ENCODE peak calls at places on chromosome 17, in nine cellular contexts. One of them, this sample, is unnamed.

GRCh38 chr17:48240562-48241130 is 133.1 kb downstream of the SNX11 start:
- DNase-seq in endodermal cell: no peak
- DNase-seq in body of pancreas: no peak
- DNase-seq in CD8-positive, alpha-beta T cell: no peak
- DNase-seq in Caco-2: no peak
- DNase-seq in tibial nerve: no peak
- DNase-seq in stomach: no peak
- DNase-seq in K562: peak; percentile 46
- DNase-seq in H9: no peak
- DNase-seq in this sample: no peak

GRCh38 chr17:34850964-34851363 is 110.3 kb downstream of the CCT6B start:
- DNase-seq in tibial nerve: no peak
- DNase-seq in endodermal cell: peak; percentile 72
- DNase-seq in H9: no peak
- DNase-seq in K562: no peak
- DNase-seq in stomach: no peak
- DNase-seq in Caco-2: no peak
- DNase-seq in body of pancreas: no peak
- DNase-seq in CD8-positive, alpha-beta T cell: no peak
- DNase-seq in this sample: no peak

GRCh38 chr17:17942846-17943245 is 29.4 kb downstream of the TOM1L2 start:
- DNase-seq in tibial nerve: no peak
- DNase-seq in body of pancreas: no peak
- DNase-seq in stomach: no peak
- DNase-seq in K562: no peak
- DNase-seq in H9: no peak
- DNase-seq in endodermal cell: no peak
- DNase-seq in Caco-2: peak; percentile 28
- DNase-seq in CD8-positive, alpha-beta T cell: no peak
- DNase-seq in this sample: no peak

GRCh38 chr17:45394001-45394912 is 38.4 kb downstream of the ARHGAP27 start:
- DNase-seq in body of pancreas: no peak
- DNase-seq in H9: peak; percentile 25
- DNase-seq in endodermal cell: no peak
- DNase-seq in stomach: no peak
- DNase-seq in Caco-2: no peak
- DNase-seq in K562: no peak
- DNase-seq in CD8-positive, alpha-beta T cell: no peak
- DNase-seq in tibial nerve: no peak
- DNase-seq in this sample: no peak

GRCh38 chr17:82588266-82589175 is 59.7 kb downstream of the WDR45B start:
- DNase-seq in stomach: no peak
- DNase-seq in K562: no peak
- DNase-seq in tibial nerve: no peak
- DNase-seq in body of pancreas: no peak
- DNase-seq in CD8-positive, alpha-beta T cell: no peak
- DNase-seq in Caco-2: no peak
- DNase-seq in endodermal cell: peak; percentile 60
- DNase-seq in H9: no peak
- DNase-seq in this sample: no peak

GRCh38 chr17:83113381-83113780 is 34.0 kb downstream of the METRNL start:
- DNase-seq in K562: no peak
- DNase-seq in endodermal cell: no peak
- DNase-seq in tibial nerve: no peak
- DNase-seq in body of pancreas: peak; percentile 8
- DNase-seq in CD8-positive, alpha-beta T cell: no peak
- DNase-seq in stomach: no peak
- DNase-seq in Caco-2: no peak
- DNase-seq in H9: no peak
- DNase-seq in this sample: no peak

GRCh38 chr17:32514587-32514986 is 27.8 kb downstream of the CDK5R1 start:
- DNase-seq in body of pancreas: no peak
- DNase-seq in K562: no peak
- DNase-seq in stomach: no peak
- DNase-seq in tibial nerve: no peak
- DNase-seq in CD8-positive, alpha-beta T cell: no peak
- DNase-seq in H9: no peak
- DNase-seq in endodermal cell: no peak
- DNase-seq in Caco-2: no peak
- DNase-seq in this sample: no peak

GRCh38 chr17:64172510-64172909 is 42.6 kb upstream of the ERN1 start:
- DNase-seq in K562: peak; percentile 36
- DNase-seq in H9: no peak
- DNase-seq in tibial nerve: no peak
- DNase-seq in body of pancreas: no peak
- DNase-seq in Caco-2: no peak
- DNase-seq in stomach: no peak
- DNase-seq in CD8-positive, alpha-beta T cell: no peak
- DNase-seq in endodermal cell: no peak
- DNase-seq in this sample: no peak

GRCh38 chr17:28086519-28086918 is 44.0 kb downstream of the NLK start:
- DNase-seq in body of pancreas: no peak
- DNase-seq in H9: no peak
- DNase-seq in endodermal cell: no peak
- DNase-seq in CD8-positive, alpha-beta T cell: no peak
- DNase-seq in stomach: no peak
- DNase-seq in Caco-2: no peak
- DNase-seq in K562: no peak
- DNase-seq in tibial nerve: no peak
- DNase-seq in this sample: no peak

GRCh38 chr17:58626905-58627304 is 64.9 kb downstream of the TEX14 start:
- DNase-seq in stomach: no peak
- DNase-seq in body of pancreas: no peak
- DNase-seq in CD8-positive, alpha-beta T cell: no peak
- DNase-seq in endodermal cell: no peak
- DNase-seq in K562: no peak
- DNase-seq in tibial nerve: no peak
- DNase-seq in H9: no peak
- DNase-seq in Caco-2: no peak
- DNase-seq in this sample: no peak

GRCh38 chr17:48542956-48543853 is 1.7 kb downstream of the HOXB2 start:
- DNase-seq in H9: peak; percentile 79
- DNase-seq in K562: peak; percentile 79
- DNase-seq in tibial nerve: no peak
- DNase-seq in endodermal cell: peak; percentile 93
- DNase-seq in Caco-2: peak; percentile 92
- DNase-seq in body of pancreas: no peak
- DNase-seq in stomach: no peak
- DNase-seq in CD8-positive, alpha-beta T cell: peak; percentile 57
- DNase-seq in this sample: peak; percentile 47

DNA sequence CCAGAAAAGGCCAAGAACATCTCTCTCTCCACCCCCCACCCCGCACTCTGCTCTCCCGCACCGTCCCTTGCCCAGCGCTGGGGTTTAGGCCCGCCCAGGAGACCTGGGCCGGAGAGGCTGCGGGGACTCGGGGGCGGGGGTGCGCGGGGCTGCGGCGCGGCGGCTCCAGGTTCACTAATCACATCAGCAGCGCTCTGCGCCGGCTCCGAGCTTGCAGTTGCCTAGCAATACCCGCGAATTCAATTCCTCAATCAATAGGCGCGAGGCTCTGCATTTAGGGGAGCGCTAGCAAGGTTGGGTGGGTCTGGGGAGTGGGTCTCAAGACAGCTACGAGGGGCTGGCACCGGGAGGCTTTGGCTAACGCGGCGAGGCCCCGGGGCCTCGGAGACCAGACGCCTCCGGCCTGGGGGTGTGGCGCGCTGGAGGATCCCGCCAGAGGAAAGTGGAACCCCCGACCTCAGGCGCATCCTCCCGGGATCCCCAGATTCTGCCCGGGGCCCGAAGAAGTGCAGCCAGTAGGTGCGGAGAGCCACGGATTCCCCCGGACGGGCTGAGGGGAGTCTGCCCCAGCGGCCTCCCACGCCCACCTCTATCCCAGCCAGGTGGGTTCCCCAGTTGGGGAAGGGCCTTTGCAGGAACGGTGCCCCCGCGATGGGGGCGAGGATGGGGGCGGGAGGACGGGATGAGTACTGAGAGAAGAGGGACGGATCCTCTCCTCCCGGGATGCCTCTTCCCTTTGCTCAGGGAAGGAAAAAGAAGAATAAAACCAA is 5.3 kb downstream of the CBX8 start:
- DNase-seq in H9: peak; percentile 56
- DNase-seq in Caco-2: no peak
- DNase-seq in stomach: no peak
- DNase-seq in body of pancreas: no peak
- DNase-seq in tibial nerve: no peak
- DNase-seq in K562: no peak
- DNase-seq in CD8-positive, alpha-beta T cell: no peak
- DNase-seq in endodermal cell: peak; percentile 79
- DNase-seq in this sample: no peak
- H3K27me3 ChIP-seq in H9: peaks cover 73% of the 10 kb centered on the region
- H3K27me3 ChIP-seq in Caco-2: no peaks in the 10 kb centered on the region
- H3K27me3 ChIP-seq in stomach: peaks cover 34% of the 10 kb centered on the region
- H3K27me3 ChIP-seq in body of pancreas: peaks cover 27% of the 10 kb centered on the region
- H3K27me3 ChIP-seq in tibial nerve: peaks cover 84% of the 10 kb centered on the region
- H3K27me3 ChIP-seq in K562: no peaks in the 10 kb centered on the region
- H3K27me3 ChIP-seq in CD8-positive, alpha-beta T cell: peaks cover 39% of the 10 kb centered on the region
- H3K27me3 ChIP-seq in endodermal cell: peaks cover 100% of the 10 kb centered on the region
- H3K27me3 ChIP-seq in this sample: no peaks in the 10 kb centered on the region

DNA sequence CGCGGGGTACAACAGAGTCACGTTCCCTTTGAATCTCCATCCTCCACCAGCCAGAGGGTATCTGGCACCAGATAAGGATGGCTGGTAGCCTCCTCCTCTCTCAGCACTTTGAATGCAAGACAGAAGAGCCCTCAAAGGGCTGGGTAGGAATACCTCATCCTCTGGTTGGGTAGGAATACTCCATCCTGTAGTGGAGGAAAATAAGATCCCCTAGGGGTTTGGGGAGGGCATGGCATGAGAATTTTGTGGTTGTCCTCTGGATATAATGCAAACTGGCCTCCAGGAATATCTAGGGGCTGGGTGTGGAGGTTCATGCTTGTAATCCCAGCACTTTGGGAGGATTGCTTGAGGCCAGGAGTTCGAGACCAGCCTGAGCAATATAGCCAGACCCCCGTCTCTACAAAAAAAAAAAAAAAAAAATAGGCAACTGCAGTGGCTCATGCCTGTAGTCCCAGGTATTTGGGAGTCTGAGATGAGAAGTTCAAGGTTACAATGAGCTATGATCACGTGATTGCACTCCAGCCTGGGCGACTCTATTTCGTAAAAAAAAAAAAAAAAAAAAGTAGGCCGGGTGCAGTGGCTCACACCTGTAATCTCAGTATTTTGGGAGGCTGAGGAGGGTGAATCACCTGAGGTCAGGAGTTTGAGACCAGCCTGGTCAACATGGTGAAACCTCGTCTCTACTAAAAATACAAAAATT is 2.7 kb downstream of the IGFBP4 start:
- DNase-seq in H9: no peak
- DNase-seq in CD8-positive, alpha-beta T cell: no peak
- DNase-seq in K562: no peak
- DNase-seq in tibial nerve: no peak
- DNase-seq in stomach: no peak
- DNase-seq in Caco-2: no peak
- DNase-seq in endodermal cell: no peak
- DNase-seq in body of pancreas: no peak
- DNase-seq in this sample: no peak
- TF ChIP-seq CTCF in H9: no peak
- TF ChIP-seq CTCF in CD8-positive, alpha-beta T cell: no peak
- TF ChIP-seq CTCF in K562: no peak
- TF ChIP-seq CTCF in tibial nerve: peak; percentile 26
- TF ChIP-seq CTCF in stomach: no peak
- TF ChIP-seq CTCF in Caco-2: no peak
- TF ChIP-seq CTCF in endodermal cell: peak; percentile 56
- TF ChIP-seq CTCF in body of pancreas: no peak
- TF ChIP-seq CTCF in this sample: no peak

DNA sequence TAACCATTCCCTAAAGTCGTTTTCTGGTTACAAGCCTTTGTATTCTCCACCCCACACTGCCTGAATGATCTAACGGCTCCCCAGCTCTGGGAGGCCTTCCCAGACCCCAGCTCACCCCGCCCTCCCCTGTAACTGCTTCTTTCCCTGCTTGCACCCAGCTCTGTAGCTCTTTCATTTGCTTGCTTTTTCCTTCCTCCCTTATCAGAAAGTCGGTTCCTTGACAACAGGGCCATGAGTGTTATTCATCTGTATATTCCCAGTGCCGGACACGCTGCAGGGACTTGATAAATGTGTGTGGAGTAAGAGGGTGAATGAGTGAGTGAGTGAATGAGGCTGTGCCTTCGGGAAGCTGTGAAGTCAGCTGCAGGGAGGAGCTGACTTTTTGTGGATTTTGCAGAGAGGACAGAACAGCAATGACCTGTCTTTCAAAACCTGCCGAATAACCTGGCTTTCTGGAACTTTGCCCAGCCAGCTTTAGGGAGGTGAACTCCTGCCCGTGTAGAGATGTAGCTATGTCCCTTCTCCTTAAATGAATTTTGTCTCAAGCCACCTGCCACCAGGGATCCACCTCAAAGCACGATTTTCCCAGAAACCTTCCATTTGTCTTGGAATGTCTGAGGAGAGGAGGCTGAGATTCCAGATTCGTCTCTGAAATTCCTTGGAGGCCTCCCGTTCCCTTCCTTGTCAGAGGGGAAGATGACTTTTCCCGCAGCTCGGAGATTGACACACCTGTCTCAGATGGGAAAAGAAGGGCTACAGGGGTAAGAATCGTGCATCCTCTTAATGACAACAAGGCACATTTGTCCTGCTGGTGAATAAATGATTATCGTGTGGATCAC is 19.9 kb upstream of the CACNG4 start:
- DNase-seq in endodermal cell: peak; percentile 71
- DNase-seq in CD8-positive, alpha-beta T cell: no peak
- DNase-seq in tibial nerve: no peak
- DNase-seq in Caco-2: no peak
- DNase-seq in H9: peak; percentile 36
- DNase-seq in stomach: no peak
- DNase-seq in body of pancreas: no peak
- DNase-seq in K562: peak; percentile 18
- DNase-seq in this sample: no peak
- H3K27me3 ChIP-seq in endodermal cell: peaks cover 4% of the 10 kb centered on the region
- H3K27me3 ChIP-seq in CD8-positive, alpha-beta T cell: peaks cover 4% of the 10 kb centered on the region
- H3K27me3 ChIP-seq in tibial nerve: peaks cover 44% of the 10 kb centered on the region
- H3K27me3 ChIP-seq in Caco-2: no peaks in the 10 kb centered on the region
- H3K27me3 ChIP-seq in H9: no peaks in the 10 kb centered on the region
- H3K27me3 ChIP-seq in stomach: no peaks in the 10 kb centered on the region
- H3K27me3 ChIP-seq in body of pancreas: no peaks in the 10 kb centered on the region
- H3K27me3 ChIP-seq in K562: peaks cover 42% of the 10 kb centered on the region
- H3K27me3 ChIP-seq in this sample: no peaks in the 10 kb centered on the region

DNA sequence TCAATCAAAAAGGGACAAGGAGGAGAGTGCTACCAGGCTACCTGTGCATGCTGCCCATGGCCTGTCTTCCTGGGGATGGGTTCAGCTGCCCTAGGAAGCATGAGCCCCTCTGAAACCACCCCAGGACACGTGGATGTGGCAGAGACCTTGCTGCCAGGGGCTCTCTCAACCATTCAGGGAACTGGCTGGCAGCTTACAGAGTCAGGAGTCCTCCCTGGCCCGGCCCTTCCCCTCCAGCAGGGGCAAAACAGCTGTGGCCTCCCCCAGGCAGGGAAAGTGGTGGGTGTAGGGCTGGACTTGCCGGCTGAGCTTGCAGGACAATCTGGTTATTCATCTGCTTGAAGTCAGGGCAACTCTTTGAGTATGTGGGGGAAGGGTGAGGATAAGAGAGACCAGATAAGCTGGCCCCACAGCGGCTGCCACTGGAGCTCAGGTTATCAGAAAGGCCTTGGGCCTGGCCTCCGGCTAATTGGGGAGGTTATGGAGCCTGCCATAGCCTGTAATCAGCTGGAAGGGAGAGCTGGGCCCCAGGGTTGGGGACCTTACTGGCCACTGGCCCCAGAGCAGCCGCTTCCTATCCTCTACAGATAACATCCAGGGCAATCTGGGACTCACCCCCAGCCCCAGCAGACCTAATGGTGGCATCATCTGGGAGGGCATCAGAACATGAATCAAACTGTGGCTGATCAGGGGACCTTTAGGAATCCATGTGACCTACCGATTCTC is 5.6 kb upstream of the TBX2 start:
- DNase-seq in endodermal cell: peak; percentile 83
- DNase-seq in H9: no peak
- DNase-seq in CD8-positive, alpha-beta T cell: no peak
- DNase-seq in stomach: no peak
- DNase-seq in tibial nerve: no peak
- DNase-seq in K562: peak; percentile 15
- DNase-seq in body of pancreas: no peak
- DNase-seq in Caco-2: peak; percentile 95
- DNase-seq in this sample: peak; percentile 93
- TF ChIP-seq CTCF in endodermal cell: no peak
- TF ChIP-seq CTCF in H9: peak; percentile 23
- TF ChIP-seq CTCF in CD8-positive, alpha-beta T cell: no peak
- TF ChIP-seq CTCF in stomach: no peak
- TF ChIP-seq CTCF in tibial nerve: no peak
- TF ChIP-seq CTCF in K562: no peak
- TF ChIP-seq CTCF in body of pancreas: no peak
- TF ChIP-seq CTCF in Caco-2: no peak
- TF ChIP-seq CTCF in this sample: no peak